ENCODE peak calls at places on chromosomes 6 and 20, in four cellular contexts. H is right cardiac atrium, N is HFF-Myc, F is brain microvascular endothelial cell. A is an unnamed sample.

GRCh38 chr6:132298344-132298949 is 102.8 kb downstream of the MOXD1 start:
- DNase-seq in N (no peak), H (no peak), F (peak; percentile 73), A (peak; percentile 50)

GRCh38 chr20:12287575-12287974 is 369.9 kb downstream of the BTBD3 start:
- DNase-seq in H (no peak), N (no peak), F (no peak), A (no peak)

GRCh38 chr20:51420111-51420510 is 122.4 kb downstream of the NFATC2 start:
- DNase-seq in F (peak; percentile 65), H (no peak), N (no peak), A (no peak)

GRCh38 chr20:16054917-16055316 is 518.3 kb downstream of the KIF16B start:
- DNase-seq in N (no peak), F (no peak), H (no peak), A (no peak)

GRCh38 chr20:19408971-19409370 is 196.5 kb downstream of the SLC24A3 start:
- DNase-seq in N (no peak), H (no peak), F (no peak), A (no peak)

GRCh38 chr6:113644861-113645575 is 212.1 kb upstream of the MARCKS start:
- DNase-seq in H (no peak), F (peak; percentile 91), N (peak; percentile 93), A (no peak)

GRCh38 chr6:124755321-124755720 is 206.9 kb upstream of the RNF217 start:
- DNase-seq in H (no peak), N (no peak), F (no peak), A (no peak)

GRCh38 chr6:80197474-80197873 is 91.0 kb downstream of the BCKDHB start:
- DNase-seq in N (peak; percentile 7), H (no peak), F (no peak), A (peak; percentile 2)

GRCh38 chr6:11811644-11812264 is 33.2 kb upstream of the ADTRP start:
- DNase-seq in N (no peak), H (no peak), F (no peak), A (no peak)

GRCh38 chr6:131532476-131533108 is 40.4 kb upstream of the ARG1 start:
- DNase-seq in F (no peak), H (no peak), N (no peak), A (peak; percentile 26)

GRCh38 chr6:156827382-156827781 is 50.2 kb downstream of the ARID1B start:
- DNase-seq in N (peak; percentile 56), H (no peak), F (no peak), A (no peak)

GRCh38 chr6:156826290-156826955 is 49.2 kb downstream of the ARID1B start:
- DNase-seq in N (no peak), H (no peak), F (no peak), A (no peak)

GRCh38 chr6:156830126-156830525 is 52.9 kb downstream of the ARID1B start:
- DNase-seq in N (no peak), H (peak; percentile 18), F (no peak), A (no peak)

GRCh38 chr6:156825475-156825874 is 48.3 kb downstream of the ARID1B start:
- DNase-seq in H (no peak), F (no peak), N (no peak), A (no peak)

GRCh38 chr6:156828280-156828703 is 51.1 kb downstream of the ARID1B start:
- DNase-seq in F (peak; percentile 80), H (no peak), N (peak; percentile 67), A (peak; percentile 66)
- H3K4me3 ChIP-seq in F (no peak overlapping the region), H (no peak overlapping the region), N (no peak overlapping the region), A (no peak overlapping the region)

DNA sequence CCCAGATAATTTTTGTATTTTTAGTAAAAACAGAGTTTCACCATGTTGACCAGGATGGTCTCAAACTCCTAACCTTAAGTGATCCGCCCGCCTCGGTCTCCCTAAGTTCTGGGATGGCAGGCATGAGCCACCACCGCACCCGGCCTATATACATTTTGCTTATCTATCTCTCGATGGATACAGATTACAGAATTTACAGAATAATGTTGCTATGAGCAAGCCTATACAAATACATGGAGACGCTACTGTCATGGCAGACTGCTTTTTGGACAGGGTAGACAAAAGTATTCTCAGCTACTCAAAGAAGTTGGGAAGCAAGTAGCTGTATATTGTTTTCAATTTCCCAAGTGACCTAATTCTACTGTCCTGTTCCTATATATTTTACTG is 1.6 kb downstream of the HSPA1L start:
- DNase-seq in F (no peak), H (no peak), N (no peak), A (no peak)
- H3K4me3 ChIP-seq in F (no peak overlapping the region), H (no peak overlapping the region), N (no peak overlapping the region), A (no peak overlapping the region)

GRCh38 chr6:110098511-110099116 is 80.9 kb downstream of the WASF1 start:
- DNase-seq in N (no peak), F (no peak), H (no peak), A (no peak)
- H3K4me3 ChIP-seq in N (no peak overlapping the region), F (no peak overlapping the region), H (no peak overlapping the region), A (no peak overlapping the region)

GRCh38 chr20:54397292-54398155 is 77.9 kb upstream of the DOK5 start:
- DNase-seq in F (no peak), N (no peak), H (no peak), A (no peak)

GRCh38 chr20:54398814-54399213 is 76.6 kb upstream of the DOK5 start:
- DNase-seq in F (no peak), H (no peak), N (no peak), A (no peak)
- H3K4me3 ChIP-seq in F (no peak overlapping the region), H (no peak overlapping the region), N (no peak overlapping the region), A (no peak overlapping the region)

DNA sequence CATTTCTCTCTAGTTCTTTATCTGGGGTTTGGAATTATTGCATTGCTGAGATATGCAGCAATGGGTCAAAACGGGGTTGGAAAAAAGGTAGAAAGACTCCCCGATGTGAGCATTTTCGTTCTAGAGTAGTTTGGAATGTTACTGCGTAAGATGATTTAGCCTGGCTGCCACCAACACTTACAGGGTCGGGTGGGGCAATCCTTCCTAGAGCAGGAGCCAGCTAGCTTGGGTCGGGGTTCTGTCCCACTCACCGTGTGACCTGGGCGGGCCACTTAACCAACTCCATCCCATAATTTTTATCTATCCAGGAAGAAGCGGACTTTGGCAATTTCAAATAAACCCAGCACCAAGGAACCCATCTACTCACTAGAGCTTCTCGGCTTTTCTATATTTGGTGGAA is 72.2 kb downstream of the GPX5 start:
- DNase-seq in N (no peak), F (peak; percentile 20), H (no peak), A (no peak)
- H3K4me3 ChIP-seq in N (peak overlapping the region; percentile 25), F (peak overlapping the region; percentile 54), H (peak overlapping the region; percentile 22), A (peak overlapping the region; percentile 4)